ENCODE peak calls at places on chromosome 17, in five cellular contexts. Z is GM12878, I is retinal pigment epithelial cell, L is choroid plexus epithelial cell, F is tibial artery. V is an unnamed sample.

GRCh38 chr17:32518856-32519768 is 32.3 kb downstream of the CDK5R1 start:
- DNase-seq in Z (no peak), I (no peak), L (peak; percentile 16), F (no peak), V (peak; percentile 37)

GRCh38 chr17:33674685-33675084 is 381.6 kb upstream of the ASIC2 start:
- DNase-seq in Z (peak; percentile 19), I (peak; percentile 12), L (peak; percentile 63), F (peak; percentile 54), V (peak; percentile 53)

GRCh38 chr17:4585203-4585939 is 1.0 kb downstream of the SMTNL2 start:
- DNase-seq in Z (no peak), I (no peak), L (no peak), F (no peak), V (no peak)

GRCh38 chr17:67862614-67863217 is 37.4 kb downstream of the BPTF start:
- DNase-seq in Z (no peak), I (no peak), L (no peak), F (no peak), V (no peak)

GRCh38 chr17:73657473-73658116 is 13.3 kb upstream of the SDK2 start:
- DNase-seq in Z (no peak), I (no peak), L (peak; percentile 29), F (no peak), V (peak; percentile 58)

GRCh38 chr17:17495448-17496188 is 577 bp downstream of the RASD1 start:
- DNase-seq in Z (no peak), I (no peak), L (peak; percentile 47), F (peak; percentile 37), V (no peak)

GRCh38 chr17:7922499-7923289 is 6.6 kb upstream of the RNF227 start:
- DNase-seq in Z (no peak), I (no peak), L (peak; percentile 83), F (peak; percentile 85), V (peak; percentile 90)

GRCh38 chr17:41415411-41415810 is 9.0 kb downstream of the KRT37 start:
- DNase-seq in Z (no peak), I (no peak), L (peak; percentile 9), F (no peak), V (no peak)

GRCh38 chr17:75814900-75815373 is 29.3 kb downstream of the UNC13D start:
- DNase-seq in Z (no peak), I (no peak), L (peak; percentile 70), F (no peak), V (no peak)

GRCh38 chr17:77286641-77287431 is 146.1 kb downstream of the SEC14L1 start:
- DNase-seq in Z (no peak), I (peak; percentile 98), L (peak; percentile 55), F (no peak), V (peak; percentile 87)

GRCh38 chr17:65324977-65325376 is 187.8 kb downstream of the RGS9 start:
- DNase-seq in Z (no peak), I (no peak), L (peak; percentile 36), F (peak; percentile 64), V (peak; percentile 43)

GRCh38 chr17:15279011-15279477 is 13.9 kb upstream of the PMP22 start:
- DNase-seq in Z (no peak), I (peak; percentile 81), L (peak; percentile 59), F (no peak), V (no peak)

GRCh38 chr17:61574542-61575351 is 16.3 kb downstream of the NACA2 start:
- DNase-seq in Z (no peak), I (no peak), L (peak; percentile 70), F (no peak), V (peak; percentile 11)

GRCh38 chr17:38982858-38983746 is 15.9 kb upstream of the FBXO47 start:
- DNase-seq in Z (peak; percentile 19), I (peak; percentile 24), L (peak; percentile 85), F (peak; percentile 53), V (peak; percentile 41)

GRCh38 chr17:74768069-74768762 is 7.9 kb downstream of the NAT9 start:
- DNase-seq in Z (no peak), I (peak; percentile 94), L (peak; percentile 43), F (peak; percentile 66), V (peak; percentile 97)

GRCh38 chr17:57284583-57284982 is 28.3 kb downstream of the MSI2 start:
- DNase-seq in Z (no peak), I (no peak), L (no peak), F (no peak), V (no peak)

GRCh38 chr17:77846531-77847085 is 111.9 kb upstream of the TNRC6C start:
- DNase-seq in Z (no peak), I (no peak), L (no peak), F (no peak), V (no peak)

GRCh38 chr17:65573283-65573603 is 11.8 kb upstream of the AXIN2 start:
- DNase-seq in Z (no peak), I (no peak), L (no peak), F (no peak), V (no peak)

GRCh38 chr17:64974750-64975317 is 55.6 kb upstream of the LRRC37A3 start:
- DNase-seq in Z (no peak), I (no peak), L (peak; percentile 12), F (no peak), V (no peak)

GRCh38 chr17:8602679-8603078 is 27.8 kb downstream of the MYH10 start:
- DNase-seq in Z (no peak), I (no peak), L (no peak), F (no peak), V (no peak)

DNA sequence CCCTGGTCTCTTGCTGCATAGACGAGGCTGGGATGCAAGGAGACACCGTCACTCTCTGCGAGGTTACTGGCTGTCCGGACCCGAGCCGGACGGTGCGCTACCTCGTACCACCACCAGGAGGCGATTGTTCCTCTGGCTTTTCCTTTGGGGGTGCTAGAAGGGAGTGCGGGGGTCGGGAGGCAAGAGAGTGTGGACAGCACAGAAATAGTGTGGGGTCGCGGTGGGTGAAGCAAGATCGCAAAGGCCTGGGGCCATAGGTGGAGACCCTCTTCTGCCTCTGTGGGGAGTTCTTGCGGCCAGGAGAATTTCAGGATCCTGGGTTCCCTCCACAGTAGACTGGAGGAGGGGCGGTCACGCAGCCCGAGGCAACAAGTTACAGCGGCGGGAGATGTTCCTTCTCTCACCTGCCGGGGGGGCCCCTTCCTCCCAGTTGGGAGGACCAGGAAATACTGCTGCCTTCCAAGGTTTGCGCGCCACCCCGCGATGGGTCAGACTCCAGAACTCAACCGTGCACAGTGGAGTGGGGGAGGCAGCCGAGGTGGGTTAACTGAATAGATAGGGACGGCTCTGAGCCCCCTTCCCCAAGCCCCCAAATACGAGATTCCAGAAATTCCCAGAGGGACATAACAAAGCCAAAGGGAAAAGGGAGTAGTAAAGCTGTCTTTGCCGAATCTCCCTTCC is 6.9 kb downstream of the PHOSPHO1 start:
- DNase-seq in Z (no peak), I (no peak), L (peak; percentile 45), F (no peak), V (peak; percentile 52)
- H3K4me3 ChIP-seq in Z (peak overlapping the region; percentile 48), I (no peak overlapping the region), L (no peak overlapping the region), F (peak overlapping the region; percentile 26), V (no peak overlapping the region)

GRCh38 chr17:81710514-81711308 is 1.4 kb upstream of the SLC25A10 start:
- DNase-seq in Z (no peak), I (no peak), L (peak; percentile 59), F (no peak), V (peak; percentile 39)
- H3K4me3 ChIP-seq in Z (peak overlapping the region; percentile 78), I (peak overlapping the region; percentile 27), L (peak overlapping the region; percentile 8), F (peak overlapping the region; percentile 92), V (no peak overlapping the region)

GRCh38 chr17:45900136-45900535 is 5.8 kb downstream of the MAPT start:
- DNase-seq in Z (no peak), I (no peak), L (no peak), F (no peak), V (no peak)
- H3K4me3 ChIP-seq in Z (no peak overlapping the region), I (no peak overlapping the region), L (no peak overlapping the region), F (no peak overlapping the region), V (no peak overlapping the region)

GRCh38 chr17:79220201-79220714 is 145.6 kb downstream of the ENGASE start:
- DNase-seq in Z (no peak), I (no peak), L (no peak), F (no peak), V (no peak)
- H3K4me3 ChIP-seq in Z (no peak overlapping the region), I (no peak overlapping the region), L (no peak overlapping the region), F (no peak overlapping the region), V (no peak overlapping the region)

DNA sequence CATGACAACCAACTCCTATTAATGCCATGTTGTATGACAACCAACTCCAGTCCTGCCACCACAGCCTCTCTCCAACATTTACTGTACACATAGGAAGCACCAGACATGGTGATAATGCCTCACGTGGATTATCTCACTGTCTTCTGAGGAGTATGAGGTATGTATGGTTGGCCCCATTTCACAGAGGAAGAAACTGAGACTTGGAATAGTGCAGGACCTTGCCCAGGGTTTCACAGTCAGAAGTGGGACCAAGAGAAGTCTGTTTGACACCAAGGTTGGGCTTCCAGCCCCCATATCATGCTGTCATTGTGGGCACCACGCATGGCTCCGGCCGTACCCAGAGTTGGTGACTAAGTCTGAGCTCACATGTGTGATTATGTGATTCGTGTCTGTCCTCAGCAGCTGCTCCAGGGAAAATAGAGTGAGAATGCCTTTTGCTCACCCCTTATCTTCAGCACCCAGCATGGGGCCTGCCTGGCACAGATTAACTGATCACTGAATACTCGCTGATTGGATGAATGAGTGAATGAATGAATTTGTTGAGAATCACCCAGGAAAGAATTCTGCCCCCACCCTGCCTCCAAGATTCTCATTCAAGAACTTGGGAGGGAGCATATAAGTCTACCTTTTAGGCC is 204.1 kb upstream of the NLRP1 start:
- DNase-seq in Z (no peak), I (no peak), L (no peak), F (no peak), V (no peak)
- H3K4me3 ChIP-seq in Z (no peak overlapping the region), I (no peak overlapping the region), L (no peak overlapping the region), F (no peak overlapping the region), V (no peak overlapping the region)

GRCh38 chr17:63552211-63552610 is 1.9 kb downstream of the DCAF7 start:
- DNase-seq in Z (no peak), I (no peak), L (peak; percentile 20), F (no peak), V (no peak)
- H3K4me3 ChIP-seq in Z (peak overlapping the region; percentile 75), I (peak overlapping the region; percentile 95), L (peak overlapping the region; percentile 42), F (peak overlapping the region; percentile 85), V (no peak overlapping the region)